ENCODE peak calls at places on chromosomes 5 and 9, in five cellular contexts. One of them, this sample, is unnamed.

GRCh38 chr5:94197970-94198369 is 420.4 kb downstream of the KIAA0825 start:
- DNase-seq in lower leg skin: no peak
- DNase-seq in left ventricle myocardium inferior: no peak
- DNase-seq in cardiac fibroblast: no peak
- DNase-seq in fibroblast of lung: peak
- DNase-seq in this sample: no peak

GRCh38 chr9:128895556-128895955 is 13.6 kb downstream of the LRRC8A start:
- DNase-seq in lower leg skin: no peak
- DNase-seq in left ventricle myocardium inferior: no peak
- DNase-seq in cardiac fibroblast: no peak
- DNase-seq in fibroblast of lung: no peak
- DNase-seq in this sample: no peak

GRCh38 chr5:121913397-121913796 is 48.4 kb upstream of the SRFBP1 start:
- DNase-seq in lower leg skin: no peak
- DNase-seq in left ventricle myocardium inferior: no peak
- DNase-seq in cardiac fibroblast: no peak
- DNase-seq in fibroblast of lung: no peak
- DNase-seq in this sample: no peak

GRCh38 chr5:101783241-101784095 is 512.6 kb downstream of the SLCO4C1 start:
- DNase-seq in lower leg skin: no peak
- DNase-seq in left ventricle myocardium inferior: no peak
- DNase-seq in cardiac fibroblast: no peak
- DNase-seq in fibroblast of lung: peak
- DNase-seq in this sample: no peak

GRCh38 chr5:14056039-14056438 is 87.1 kb upstream of the TRIO start:
- DNase-seq in lower leg skin: no peak
- DNase-seq in left ventricle myocardium inferior: no peak
- DNase-seq in cardiac fibroblast: no peak
- DNase-seq in fibroblast of lung: no peak
- DNase-seq in this sample: no peak

GRCh38 chr5:178339272-178339671 is 106.7 kb upstream of the PHYKPL start:
- DNase-seq in lower leg skin: no peak
- DNase-seq in left ventricle myocardium inferior: no peak
- DNase-seq in cardiac fibroblast: no peak
- DNase-seq in fibroblast of lung: no peak
- DNase-seq in this sample: no peak

GRCh38 chr5:54205453-54205852 is 104.9 kb downstream of the ARL15 start:
- DNase-seq in lower leg skin: no peak
- DNase-seq in left ventricle myocardium inferior: no peak
- DNase-seq in cardiac fibroblast: no peak
- DNase-seq in fibroblast of lung: no peak
- DNase-seq in this sample: no peak

GRCh38 chr9:89874351-89875321 is 269.8 kb downstream of the GADD45G start:
- DNase-seq in lower leg skin: no peak
- DNase-seq in left ventricle myocardium inferior: peak
- DNase-seq in cardiac fibroblast: no peak
- DNase-seq in fibroblast of lung: no peak
- DNase-seq in this sample: peak

GRCh38 chr9:69036319-69036718 is 767 bp downstream of the FXN start:
- DNase-seq in lower leg skin: no peak
- DNase-seq in left ventricle myocardium inferior: no peak
- DNase-seq in cardiac fibroblast: peak
- DNase-seq in fibroblast of lung: no peak
- DNase-seq in this sample: no peak

GRCh38 chr5:84597904-84598303 is 213.2 kb upstream of the EDIL3 start:
- DNase-seq in lower leg skin: no peak
- DNase-seq in left ventricle myocardium inferior: no peak
- DNase-seq in cardiac fibroblast: no peak
- DNase-seq in fibroblast of lung: no peak
- DNase-seq in this sample: no peak

GRCh38 chr5:1522601-1523479 is 920 bp downstream of the LPCAT1 start:
- DNase-seq in lower leg skin: no peak
- DNase-seq in left ventricle myocardium inferior: no peak
- DNase-seq in cardiac fibroblast: no peak
- DNase-seq in fibroblast of lung: peak
- DNase-seq in this sample: no peak

GRCh38 chr5:143533978-143534763 is 130.7 kb upstream of the NR3C1 start:
- DNase-seq in lower leg skin: no peak
- DNase-seq in left ventricle myocardium inferior: peak
- DNase-seq in cardiac fibroblast: no peak
- DNase-seq in fibroblast of lung: no peak
- DNase-seq in this sample: no peak

GRCh38 chr9:135588371-135588770 is 26.8 kb downstream of the PAEP start:
- DNase-seq in lower leg skin: no peak
- DNase-seq in left ventricle myocardium inferior: no peak
- DNase-seq in cardiac fibroblast: no peak
- DNase-seq in fibroblast of lung: no peak
- DNase-seq in this sample: no peak

GRCh38 chr5:170757182-170757601 is 26.3 kb upstream of the GABRP start:
- DNase-seq in lower leg skin: no peak
- DNase-seq in left ventricle myocardium inferior: no peak
- DNase-seq in cardiac fibroblast: peak
- DNase-seq in fibroblast of lung: peak
- DNase-seq in this sample: no peak

GRCh38 chr9:109166171-109166770 is 778 bp downstream of the FRRS1L start:
- DNase-seq in lower leg skin: no peak
- DNase-seq in left ventricle myocardium inferior: no peak
- DNase-seq in cardiac fibroblast: no peak
- DNase-seq in fibroblast of lung: no peak
- DNase-seq in this sample: no peak

GRCh38 chr9:21153688-21154608 is 12.3 kb upstream of the IFNW1 start:
- DNase-seq in lower leg skin: no peak
- DNase-seq in left ventricle myocardium inferior: no peak
- DNase-seq in cardiac fibroblast: peak
- DNase-seq in fibroblast of lung: peak
- DNase-seq in this sample: no peak

GRCh38 chr5:4130819-4131218 is 535.2 kb downstream of the IRX1 start:
- DNase-seq in lower leg skin: no peak
- DNase-seq in left ventricle myocardium inferior: no peak
- DNase-seq in cardiac fibroblast: no peak
- DNase-seq in fibroblast of lung: peak
- DNase-seq in this sample: no peak

GRCh38 chr5:159135896-159136531 is 36.3 kb upstream of the EBF1 start:
- DNase-seq in lower leg skin: no peak
- DNase-seq in left ventricle myocardium inferior: no peak
- DNase-seq in cardiac fibroblast: peak
- DNase-seq in fibroblast of lung: peak
- DNase-seq in this sample: no peak

GRCh38 chr9:7901676-7902075 is 102.1 kb upstream of the DMAC1 start:
- DNase-seq in lower leg skin: no peak
- DNase-seq in left ventricle myocardium inferior: no peak
- DNase-seq in cardiac fibroblast: peak
- DNase-seq in fibroblast of lung: peak
- DNase-seq in this sample: no peak

GRCh38 chr9:73951147-73951546 is 546.0 kb upstream of the RORB start:
- DNase-seq in lower leg skin: no peak
- DNase-seq in left ventricle myocardium inferior: no peak
- DNase-seq in cardiac fibroblast: no peak
- DNase-seq in fibroblast of lung: no peak
- DNase-seq in this sample: no peak

GRCh38 chr5:112174959-112175594 is 244.0 kb downstream of the EPB41L4A start:
- DNase-seq in lower leg skin: peak
- DNase-seq in left ventricle myocardium inferior: no peak
- DNase-seq in cardiac fibroblast: peak
- DNase-seq in fibroblast of lung: peak
- DNase-seq in this sample: no peak

GRCh38 chr5:113761594-113761993 is 248.1 kb downstream of the YTHDC2 start:
- DNase-seq in lower leg skin: no peak
- DNase-seq in left ventricle myocardium inferior: no peak
- DNase-seq in cardiac fibroblast: no peak
- DNase-seq in fibroblast of lung: no peak
- DNase-seq in this sample: no peak

GRCh38 chr9:127360829-127361228 is 36.1 kb upstream of the SLC2A8 start:
- DNase-seq in lower leg skin: no peak
- DNase-seq in left ventricle myocardium inferior: no peak
- DNase-seq in cardiac fibroblast: peak
- DNase-seq in fibroblast of lung: peak
- DNase-seq in this sample: no peak
- TF ChIP-seq CTCF in lower leg skin: no peak
- TF ChIP-seq CTCF in left ventricle myocardium inferior: no peak
- TF ChIP-seq CTCF in cardiac fibroblast: no peak
- TF ChIP-seq CTCF in fibroblast of lung: peak
- TF ChIP-seq CTCF in this sample: no peak

GRCh38 chr9:133924453-133924852 is 67.7 kb downstream of the VAV2 start:
- DNase-seq in lower leg skin: no peak
- DNase-seq in left ventricle myocardium inferior: no peak
- DNase-seq in cardiac fibroblast: no peak
- DNase-seq in fibroblast of lung: no peak
- DNase-seq in this sample: no peak
- TF ChIP-seq CTCF in lower leg skin: no peak
- TF ChIP-seq CTCF in left ventricle myocardium inferior: no peak
- TF ChIP-seq CTCF in cardiac fibroblast: no peak
- TF ChIP-seq CTCF in fibroblast of lung: no peak
- TF ChIP-seq CTCF in this sample: no peak

GRCh38 chr5:81195334-81195929 is 37.7 kb upstream of the CKMT2 start:
- DNase-seq in lower leg skin: no peak
- DNase-seq in left ventricle myocardium inferior: no peak
- DNase-seq in cardiac fibroblast: peak
- DNase-seq in fibroblast of lung: no peak
- DNase-seq in this sample: no peak
- TF ChIP-seq CTCF in lower leg skin: no peak
- TF ChIP-seq CTCF in left ventricle myocardium inferior: peak
- TF ChIP-seq CTCF in cardiac fibroblast: no peak
- TF ChIP-seq CTCF in fibroblast of lung: no peak
- TF ChIP-seq CTCF in this sample: no peak

GRCh38 chr5:59773286-59773685 is 120.2 kb downstream of the PDE4D start:
- DNase-seq in lower leg skin: no peak
- DNase-seq in left ventricle myocardium inferior: no peak
- DNase-seq in cardiac fibroblast: no peak
- DNase-seq in fibroblast of lung: peak
- DNase-seq in this sample: no peak
- TF ChIP-seq CTCF in lower leg skin: no peak
- TF ChIP-seq CTCF in left ventricle myocardium inferior: no peak
- TF ChIP-seq CTCF in cardiac fibroblast: no peak
- TF ChIP-seq CTCF in fibroblast of lung: no peak
- TF ChIP-seq CTCF in this sample: no peak

DNA sequence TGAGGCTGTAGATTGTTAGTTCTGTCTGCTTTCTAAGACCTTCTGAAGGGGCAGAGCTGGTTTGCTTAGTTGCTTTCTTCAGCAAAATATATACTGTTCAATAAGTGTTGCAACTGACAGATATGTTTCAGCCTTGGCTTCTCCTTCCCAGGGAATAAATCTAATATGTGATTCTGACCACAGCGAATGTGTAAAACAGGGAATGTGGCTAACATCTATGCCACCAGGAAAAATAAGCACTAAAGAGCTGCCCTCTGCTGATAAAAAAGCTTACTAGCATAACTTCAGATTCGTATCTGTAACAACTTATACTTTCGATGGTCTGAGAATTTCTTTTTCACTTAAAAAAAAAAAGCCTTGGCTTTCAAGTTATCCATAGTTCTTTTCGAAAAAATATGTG is 13.0 kb upstream of the OSMR start:
- DNase-seq in lower leg skin: no peak
- DNase-seq in left ventricle myocardium inferior: no peak
- DNase-seq in cardiac fibroblast: no peak
- DNase-seq in fibroblast of lung: no peak
- DNase-seq in this sample: no peak
- TF ChIP-seq CTCF in lower leg skin: no peak
- TF ChIP-seq CTCF in left ventricle myocardium inferior: no peak
- TF ChIP-seq CTCF in cardiac fibroblast: no peak
- TF ChIP-seq CTCF in fibroblast of lung: no peak
- TF ChIP-seq CTCF in this sample: no peak

GRCh38 chr5:169531631-169532030 is 51.9 kb upstream of the SPDL1 start:
- DNase-seq in lower leg skin: no peak
- DNase-seq in left ventricle myocardium inferior: no peak
- DNase-seq in cardiac fibroblast: no peak
- DNase-seq in fibroblast of lung: no peak
- DNase-seq in this sample: no peak
- TF ChIP-seq CTCF in lower leg skin: no peak
- TF ChIP-seq CTCF in left ventricle myocardium inferior: no peak
- TF ChIP-seq CTCF in cardiac fibroblast: no peak
- TF ChIP-seq CTCF in fibroblast of lung: no peak
- TF ChIP-seq CTCF in this sample: no peak

GRCh38 chr5:167985373-167985772 is 306.1 kb upstream of the WWC1 start:
- DNase-seq in lower leg skin: no peak
- DNase-seq in left ventricle myocardium inferior: no peak
- DNase-seq in cardiac fibroblast: no peak
- DNase-seq in fibroblast of lung: peak
- DNase-seq in this sample: no peak

GRCh38 chr5:167992868-167993267 is 298.6 kb upstream of the WWC1 start:
- DNase-seq in lower leg skin: no peak
- DNase-seq in left ventricle myocardium inferior: no peak
- DNase-seq in cardiac fibroblast: no peak
- DNase-seq in fibroblast of lung: no peak
- DNase-seq in this sample: no peak

DNA sequence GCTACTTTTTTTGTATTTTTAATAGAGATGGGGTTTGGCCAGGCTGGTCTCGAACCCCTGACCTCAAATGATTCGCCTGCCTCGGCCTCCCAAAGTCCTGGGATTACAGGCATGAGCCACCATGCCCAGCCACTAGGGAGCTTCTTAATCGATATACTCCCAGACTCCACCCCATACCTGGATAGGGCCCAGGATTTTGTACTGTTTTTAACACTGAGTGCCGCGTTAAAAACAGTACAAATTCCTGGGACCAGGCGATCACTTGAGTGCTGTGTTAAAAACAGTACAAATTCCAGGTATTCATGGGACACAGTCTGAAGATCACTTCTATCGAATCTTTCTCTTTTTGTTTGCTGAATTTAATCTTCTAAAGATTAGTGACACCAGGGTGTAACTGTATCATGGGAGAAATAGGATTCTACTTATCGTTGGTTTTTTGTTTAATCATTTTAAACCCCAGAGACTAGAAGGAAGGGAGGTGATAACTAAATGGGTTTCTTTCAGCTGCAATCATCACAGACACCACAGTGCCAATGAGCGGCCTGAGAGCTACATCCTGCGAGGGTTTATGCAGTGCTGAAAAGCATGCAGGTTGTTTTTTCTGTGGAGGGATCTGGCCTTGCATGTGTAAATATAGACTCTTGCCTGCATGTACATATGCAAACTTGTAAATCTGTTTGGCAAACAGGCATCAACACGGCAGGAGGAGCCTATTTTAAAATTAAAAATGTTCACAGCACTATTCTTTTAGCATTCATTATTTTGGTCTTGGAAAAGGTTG is 303.8 kb upstream of the WWC1 start:
- DNase-seq in lower leg skin: no peak
- DNase-seq in left ventricle myocardium inferior: no peak
- DNase-seq in cardiac fibroblast: no peak
- DNase-seq in fibroblast of lung: no peak
- DNase-seq in this sample: no peak
- TF ChIP-seq CTCF in lower leg skin: no peak
- TF ChIP-seq CTCF in left ventricle myocardium inferior: no peak
- TF ChIP-seq CTCF in cardiac fibroblast: no peak
- TF ChIP-seq CTCF in fibroblast of lung: no peak
- TF ChIP-seq CTCF in this sample: no peak

This sample was measured in omental fat pad.